ENCODE peak calls at places on chromosome 1, in six cellular contexts. G is stomach, U is tibial nerve, T is HepG2, O is upper lobe of left lung, Y is GM12878. S is an unnamed sample.

GRCh38 chr1:203289281-203289981 is 15.9 kb upstream of the BTG2 start:
- DNase-seq in G (peak), U (no peak), T (no peak), O (peak), Y (peak), S (no peak)

GRCh38 chr1:211632117-211632807 is 43.2 kb downstream of the NEK2 start:
- DNase-seq in G (no peak), U (no peak), T (no peak), O (no peak), Y (no peak), S (no peak)

GRCh38 chr1:235009074-235009473 is 119.6 kb downstream of the TOMM20 start:
- DNase-seq in G (no peak), U (no peak), T (no peak), O (no peak), Y (peak), S (no peak)

GRCh38 chr1:196486346-196486745 is 121.9 kb downstream of the KCNT2 start:
- DNase-seq in G (no peak), U (no peak), T (no peak), O (no peak), Y (no peak), S (no peak)

GRCh38 chr1:212699839-212700596 is at the start of gene BATF3:
- DNase-seq in G (peak), U (peak), T (no peak), O (peak), Y (no peak), S (peak)

GRCh38 chr1:248847956-248848561 is 10.0 kb downstream of the ZNF672 start:
- DNase-seq in G (no peak), U (no peak), T (no peak), O (no peak), Y (no peak), S (no peak)

GRCh38 chr1:243968413-243968812 is 82.7 kb upstream of the ZBTB18 start:
- DNase-seq in G (no peak), U (no peak), T (no peak), O (no peak), Y (no peak), S (no peak)

GRCh38 chr1:98045211-98046030 is 124.6 kb upstream of the DPYD start:
- DNase-seq in G (peak), U (no peak), T (no peak), O (no peak), Y (no peak), S (no peak)

GRCh38 chr1:222643603-222643936 is 25.7 kb downstream of the MIA3 start:
- DNase-seq in G (no peak), U (peak), T (peak), O (no peak), Y (no peak), S (no peak)

GRCh38 chr1:7420706-7421105 is 350.4 kb upstream of the VAMP3 start:
- DNase-seq in G (peak), U (no peak), T (no peak), O (peak), Y (no peak), S (no peak)

GRCh38 chr1:38072858-38073257 is 26.3 kb upstream of the POU3F1 start:
- DNase-seq in G (no peak), U (no peak), T (no peak), O (no peak), Y (no peak), S (no peak)

GRCh38 chr1:60279798-60280197 is 206.2 kb upstream of the C1orf87 start:
- DNase-seq in G (no peak), U (no peak), T (no peak), O (no peak), Y (no peak), S (no peak)

GRCh38 chr1:151832318-151832984 is 849 bp upstream of the RORC start:
- DNase-seq in G (peak), U (no peak), T (peak), O (peak), Y (no peak), S (peak)

DNA sequence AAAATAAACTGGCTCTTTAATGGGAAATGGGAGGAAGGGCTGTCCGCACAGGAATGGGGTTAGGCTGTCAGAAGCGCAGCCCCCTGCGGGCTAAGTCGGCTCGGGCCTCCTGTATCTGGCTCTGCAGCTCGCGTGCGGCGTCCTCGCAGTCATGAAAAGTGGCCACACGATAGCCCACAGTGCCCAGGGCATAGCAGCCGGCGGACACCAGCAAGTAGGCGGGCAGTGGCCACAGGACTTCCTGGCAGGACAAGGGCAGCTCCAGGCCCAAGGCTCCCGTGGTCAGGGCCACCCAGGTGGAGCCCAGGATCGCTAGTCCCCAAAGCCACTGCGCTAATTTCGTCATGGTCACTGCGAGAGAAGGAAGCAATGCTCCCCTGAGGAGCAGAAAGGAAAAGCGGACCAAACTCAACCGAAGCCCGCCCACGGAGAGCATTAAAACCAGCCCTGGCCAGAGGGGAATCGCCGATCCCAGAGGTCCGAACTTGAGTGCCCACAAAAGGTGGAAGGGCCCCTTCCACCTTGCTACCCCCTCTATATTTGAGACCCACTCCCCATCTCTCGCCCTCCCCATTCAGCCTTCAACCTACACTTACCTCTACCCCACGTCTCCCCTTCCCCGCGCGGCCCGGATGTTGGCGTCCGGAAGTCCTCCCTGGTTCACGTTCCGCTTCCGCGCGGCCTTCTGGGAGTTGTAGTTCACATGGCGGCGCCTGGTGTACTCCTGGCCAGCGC is at the start of gene DPM3:
- DNase-seq in G (peak), U (peak), T (peak), O (peak), Y (no peak), S (peak)
- TF ChIP-seq EP300 in G (no peak), U (peak), T (no peak), O (no peak), Y (no peak), S (no peak)

GRCh38 chr1:13590486-13590885 is 6.9 kb downstream of the PDPN start:
- DNase-seq in G (no peak), U (no peak), T (no peak), O (no peak), Y (no peak), S (no peak)
- TF ChIP-seq EP300 in G (no peak), U (no peak), T (no peak), O (no peak), Y (no peak), S (no peak)

GRCh38 chr1:100995196-100995983 is 30.2 kb downstream of the DPH5 start:
- DNase-seq in G (no peak), U (no peak), T (no peak), O (no peak), Y (no peak), S (no peak)

GRCh38 chr1:100988121-100988520 is 37.5 kb downstream of the DPH5 start:
- DNase-seq in G (no peak), U (no peak), T (no peak), O (no peak), Y (no peak), S (no peak)

DNA sequence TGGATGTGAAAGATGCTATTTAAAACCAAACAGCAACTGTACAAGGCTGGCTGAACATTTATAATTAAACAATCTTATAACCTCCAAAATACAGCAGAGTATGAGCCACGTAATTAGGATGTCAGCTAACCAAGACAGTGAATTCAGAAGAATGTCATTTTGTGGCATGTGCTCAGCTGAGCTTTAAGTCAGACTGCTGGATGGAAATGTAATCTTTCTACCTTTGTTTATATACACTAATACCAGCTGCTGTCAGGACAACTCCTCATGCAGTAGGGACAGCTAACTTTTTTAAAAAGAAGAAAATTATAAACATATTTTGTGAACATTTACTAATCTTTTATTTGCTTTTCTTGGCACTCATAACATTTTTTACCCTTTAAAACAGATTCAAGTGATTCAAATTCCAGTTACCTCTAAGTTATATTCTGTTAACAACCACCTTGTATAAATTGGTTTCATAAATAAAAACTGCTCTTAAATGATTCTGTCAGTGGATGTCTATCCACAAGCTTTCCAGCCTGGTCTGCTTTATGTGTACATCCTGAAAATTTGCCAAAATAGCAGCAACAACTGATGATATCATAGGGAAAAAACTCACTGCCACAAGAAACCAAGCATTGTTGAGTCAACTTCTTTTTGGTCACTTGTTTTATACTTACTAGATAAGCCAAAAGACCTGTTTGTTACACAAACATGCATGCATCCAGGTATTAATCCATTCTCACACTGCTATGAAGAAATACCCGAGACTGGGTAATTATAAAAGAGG is 36.1 kb downstream of the DPH5 start:
- DNase-seq in G (no peak), U (no peak), T (no peak), O (no peak), Y (no peak), S (no peak)
- TF ChIP-seq EP300 in G (no peak), U (no peak), T (no peak), O (no peak), Y (no peak), S (no peak)

GRCh38 chr1:14435368-14436023 is 163.0 kb upstream of the KAZN start:
- DNase-seq in G (no peak), U (no peak), T (no peak), O (no peak), Y (no peak), S (no peak)
- TF ChIP-seq EP300 in G (no peak), U (no peak), T (no peak), O (no peak), Y (no peak), S (no peak)

GRCh38 chr1:82392946-82393345 is 592.2 kb downstream of the ADGRL2 start:
- DNase-seq in G (no peak), U (no peak), T (no peak), O (no peak), Y (no peak), S (no peak)
- TF ChIP-seq EP300 in G (no peak), U (no peak), T (no peak), O (no peak), Y (no peak), S (no peak)

GRCh38 chr1:35988237-35988636 is 57.3 kb downstream of the AGO3 start:
- DNase-seq in G (no peak), U (no peak), T (no peak), O (no peak), Y (no peak), S (no peak)
- TF ChIP-seq EP300 in G (no peak), U (no peak), T (no peak), O (no peak), Y (no peak), S (no peak)

GRCh38 chr1:113811888-113812660 is at the start of gene RSBN1:
- DNase-seq in G (peak), U (peak), T (peak), O (peak), Y (peak), S (peak)
- TF ChIP-seq EP300 in G (no peak), U (peak), T (no peak), O (peak), Y (no peak), S (no peak)

GRCh38 chr1:166910396-166910994 is 34.4 kb upstream of the TADA1 start:
- DNase-seq in G (peak), U (peak), T (peak), O (peak), Y (peak), S (no peak)
- TF ChIP-seq EP300 in G (no peak), U (no peak), T (no peak), O (no peak), Y (no peak), S (no peak)

GRCh38 chr1:46186076-46186475 is 9.8 kb upstream of the P3R3URF start:
- DNase-seq in G (no peak), U (no peak), T (no peak), O (no peak), Y (no peak), S (no peak)

GRCh38 chr1:46187106-46187869 is 10.9 kb downstream of the POMGNT1 start:
- DNase-seq in G (peak), U (no peak), T (no peak), O (peak), Y (no peak), S (no peak)

GRCh38 chr1:46190539-46190938 is 7.7 kb downstream of the POMGNT1 start:
- DNase-seq in G (peak), U (no peak), T (no peak), O (no peak), Y (no peak), S (no peak)

GRCh38 chr1:46191033-46191701 is 7.1 kb downstream of the POMGNT1 start:
- DNase-seq in G (no peak), U (no peak), T (no peak), O (no peak), Y (no peak), S (no peak)

DNA sequence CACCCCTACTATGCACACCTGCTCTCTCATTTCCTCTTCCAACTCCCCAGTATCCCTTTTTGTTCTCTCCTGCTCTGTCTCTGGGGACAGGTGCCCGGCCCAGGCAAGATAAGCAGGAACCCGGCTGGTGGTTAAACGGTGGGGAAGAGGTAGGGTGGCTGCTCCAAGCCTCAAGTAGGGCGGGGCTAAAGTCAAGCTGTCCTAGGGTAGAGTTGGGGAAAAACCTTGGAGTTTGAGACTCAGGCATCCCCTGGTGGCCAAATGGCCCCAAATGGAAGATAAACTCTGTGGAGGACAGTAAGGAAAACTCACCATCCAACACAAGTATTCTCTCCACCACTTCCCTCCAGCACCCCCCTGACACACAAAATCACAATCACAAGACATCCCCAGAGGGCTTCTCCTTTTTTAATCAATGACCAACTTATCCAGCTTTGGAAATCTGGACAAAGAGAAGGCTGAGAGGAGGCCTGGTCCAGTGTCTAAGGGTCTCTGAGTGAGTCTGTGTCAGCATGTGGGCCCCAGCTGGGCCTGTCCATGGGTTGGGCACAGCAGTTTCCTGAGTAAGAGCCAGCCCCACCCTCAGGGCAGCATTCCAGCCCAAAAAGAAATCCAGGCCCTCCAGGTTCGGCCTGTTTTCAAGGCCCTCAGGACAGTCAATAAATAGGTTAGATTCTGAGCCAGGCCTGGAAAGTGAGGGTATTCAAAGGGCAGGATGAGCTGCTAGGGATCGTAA is 9.8 kb downstream of the POMGNT1 start:
- DNase-seq in G (peak), U (no peak), T (no peak), O (no peak), Y (no peak), S (no peak)
- TF ChIP-seq EP300 in G (no peak), U (no peak), T (no peak), O (no peak), Y (no peak), S (no peak)

DNA sequence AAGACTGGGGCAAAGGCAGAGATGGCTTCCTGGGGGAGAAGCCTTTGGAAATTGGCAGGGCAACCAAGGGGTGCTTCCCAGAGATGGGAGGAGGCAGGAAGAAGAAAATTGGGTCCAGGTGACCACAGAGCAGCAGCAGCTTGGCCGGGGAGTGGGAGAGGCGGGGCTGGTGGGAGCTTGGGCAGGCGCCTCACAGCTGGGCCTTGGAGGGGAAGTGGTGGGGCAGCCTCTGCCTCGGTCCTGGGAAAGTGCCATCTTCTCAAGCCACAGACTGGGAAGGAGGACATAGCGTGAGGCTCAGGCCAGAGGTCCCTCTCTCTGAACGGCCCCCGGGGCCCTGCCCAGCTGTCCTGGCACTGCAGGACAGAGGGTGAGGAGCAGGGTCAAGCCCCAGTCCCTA is 24.0 kb upstream of the WASF2 start:
- DNase-seq in G (no peak), U (no peak), T (no peak), O (no peak), Y (no peak), S (no peak)
- TF ChIP-seq EP300 in G (no peak), U (no peak), T (no peak), O (no peak), Y (no peak), S (no peak)

S was measured in ovary.